ENCODE peak calls at places on chromosomes 11 and 22, in four cellular contexts. L is NCI-H1092 treated with DMSO at 0.1 percent for 48 hours; N is RWPE1; T is activated CD4-positive, alpha-beta memory T cell treated with anti-CD3 and anti-CD28 coated beads, Interleukin-2, amount 10 ng/mL, durations not matched to agents 7 days and 5 days. F is an unnamed sample.

GRCh38 chr11:69492201-69492991 is 10.9 kb downstream of the LINC01488 start:
- DNase-seq in T (no peak), L (no peak), N (no peak), F (no peak)

GRCh38 chr11:87722756-87723599 is 452.3 kb downstream of the RAB38 start:
- DNase-seq in L (no peak), T (peak; percentile 18), N (peak; percentile 21), F (peak; percentile 4)

GRCh38 chr11:121534131-121535093 is 81.6 kb upstream of the SORL1-AS1 start:
- DNase-seq in N (no peak), L (peak; percentile 85), T (no peak), F (no peak)

GRCh38 chr11:116193321-116194114 is 579.3 kb downstream of the BUD13 start:
- DNase-seq in T (no peak), L (peak; percentile 29), N (peak; percentile 28), F (peak; percentile 47)

GRCh38 chr22:26615830-26616435 is 1.9 kb downstream of the CRYBB1 start:
- DNase-seq in L (no peak), N (no peak), T (no peak), F (no peak)

GRCh38 chr11:110755961-110756360 is 43.7 kb upstream of the ARHGAP20 start:
- DNase-seq in N (no peak), L (no peak), T (no peak), F (no peak)

GRCh38 chr11:133545199-133545709 is 13.0 kb upstream of the OPCML start:
- DNase-seq in T (no peak), N (no peak), L (peak; percentile 13), F (no peak)

GRCh38 chr11:112042961-112043304 is 17.7 kb downstream of the DLAT start:
- DNase-seq in L (no peak), T (no peak), N (no peak), F (no peak)

GRCh38 chr11:125290263-125290662 is 125.7 kb downstream of the PKNOX2 start:
- DNase-seq in T (no peak), L (no peak), N (no peak), F (no peak)

GRCh38 chr22:44738347-44738715 is 14.0 kb upstream of the ARHGAP8 start:
- DNase-seq in N (peak; percentile 24), L (no peak), T (no peak), F (no peak)

GRCh38 chr11:82763167-82763566 is 29.5 kb upstream of the FAM181B start:
- DNase-seq in L (no peak), N (no peak), T (no peak), F (no peak)

GRCh38 chr11:106061936-106062591 is 15.1 kb downstream of the KBTBD3 start:
- DNase-seq in L (no peak), T (no peak), N (no peak), F (no peak)

GRCh38 chr11:47051217-47051616 is 114.7 kb downstream of the CSTPP1 start:
- DNase-seq in N (no peak), L (no peak), T (no peak), F (no peak)

GRCh38 chr11:37905707-37906417 is 1307.8 kb upstream of the RAG2 start:
- DNase-seq in L (no peak), N (peak; percentile 26), T (no peak), F (no peak)

GRCh38 chr22:49371325-49372110 is 456.2 kb downstream of the BRD1 start:
- DNase-seq in T (peak; percentile 9), L (no peak), N (no peak), F (no peak)

GRCh38 chr22:30406400-30406799 is 9.6 kb downstream of the SEC14L2 start:
- DNase-seq in T (no peak), L (no peak), N (no peak), F (no peak)

GRCh38 chr11:11772865-11773515 is 68.8 kb upstream of the USP47 start:
- DNase-seq in N (no peak), T (no peak), L (no peak), F (no peak)

F was measured in HTR-8/SVneo.